ENCODE peak calls at places on chromosomes 4 and X, in six cellular contexts. F is NCI-H1105 treated with DMSO at 0.1 percent for 48 hours; G is stimulated activated CD4-positive, alpha-beta T cell treated with anti-CD3 and anti-CD28 coated beads, Interleukin-2, amount 100 ng/mL, for 48 hours; J is cardiac muscle cell; N is ELR; R is left lung. I is an unnamed sample.

GRCh38 chrX:38205037-38205436 is 15.6 kb downstream of the SRPX start:
- DNase-seq in R (no peak), G (no peak), N (no peak), J (no peak), F (no peak), I (no peak)

GRCh38 chrX:140467211-140467610 is 37.7 kb downstream of the SOX3 start:
- DNase-seq in G (no peak), F (no peak), R (no peak), N (peak), J (no peak), I (no peak)

GRCh38 chr4:148059617-148060180 is 327.8 kb downstream of the ARHGAP10 start:
- DNase-seq in F (no peak), N (no peak), R (no peak), G (no peak), J (no peak), I (no peak)

GRCh38 chrX:44568196-44568595 is 25.5 kb upstream of the FUNDC1 start:
- DNase-seq in F (no peak), R (no peak), N (no peak), J (no peak), G (no peak), I (no peak)

GRCh38 chr4:156558365-156559025 is 413.1 kb downstream of the PDGFC start:
- DNase-seq in J (no peak), G (no peak), R (no peak), F (no peak), N (no peak), I (no peak)

GRCh38 chr4:7581477-7581876 is 146.7 kb upstream of the PSAPL1 start:
- DNase-seq in R (no peak), J (peak), G (no peak), N (peak), F (no peak), I (peak)

GRCh38 chr4:16262188-16262587 is 35.9 kb upstream of the TAPT1 start:
- DNase-seq in J (no peak), N (no peak), F (no peak), R (no peak), G (no peak), I (no peak)

GRCh38 chrX:3393581-3394111 is 47.2 kb upstream of the MXRA5 start:
- DNase-seq in G (no peak), N (no peak), J (no peak), R (no peak), F (no peak), I (no peak)

GRCh38 chr4:72924814-72925213 is 144.7 kb downstream of the COX18 start:
- DNase-seq in G (no peak), N (no peak), J (no peak), R (no peak), F (no peak), I (no peak)

GRCh38 chrX:8743126-8743732 is 11.3 kb upstream of the ANOS1 start:
- DNase-seq in J (peak), F (peak), G (peak), N (peak), R (peak), I (peak)

GRCh38 chr4:70765368-70765767 is 43.6 kb downstream of the RUFY3 start:
- DNase-seq in F (no peak), R (no peak), J (no peak), N (no peak), G (no peak), I (peak)

GRCh38 chrX:150897371-150898319 is 823 bp downstream of the CD99L2 start:
- DNase-seq in R (no peak), G (peak), N (peak), J (no peak), F (peak), I (peak)

GRCh38 chr4:150514709-150515108 is 67.2 kb upstream of the MAB21L2 start:
- DNase-seq in N (no peak), F (no peak), J (no peak), R (no peak), G (no peak), I (no peak)